ENCODE peak calls at places on chromosomes 1 and 21, in six cellular contexts. N, O, X, Q, I and G are unnamed samples. For H3K27me3, the result is how much of the 10 kb centered on the place peaks cover.

GRCh38 chr1:37308571-37308960 is 165.8 kb upstream of the ZC3H12A start:
- DNase-seq in N (no peak), O (no peak), X (no peak), Q (no peak), I (peak), G (no peak)

GRCh38 chr1:240739754-240740153 is 127.8 kb upstream of the GREM2 start:
- DNase-seq in N (no peak), O (no peak), X (no peak), Q (no peak), I (no peak), G (no peak)

GRCh38 chr1:109821831-109822745 is 58.4 kb upstream of the EPS8L3 start:
- DNase-seq in N (peak), O (no peak), X (peak), Q (peak), I (peak), G (no peak)

GRCh38 chr1:173056355-173056754 is 5.6 kb upstream of the TNFSF18 start:
- DNase-seq in N (no peak), O (no peak), X (no peak), Q (no peak), I (no peak), G (no peak)

GRCh38 chr1:151715726-151716404 is 738 bp downstream of the CELF3 start:
- DNase-seq in N (no peak), O (no peak), X (no peak), Q (no peak), I (peak), G (no peak)

GRCh38 chr1:27633298-27633610 is 1.7 kb downstream of the FGR start:
- DNase-seq in N (no peak), O (no peak), X (no peak), Q (no peak), I (no peak), G (no peak)

GRCh38 chr1:3688356-3688755 is 36.0 kb downstream of the TP73 start:
- DNase-seq in N (no peak), O (no peak), X (no peak), Q (no peak), I (peak), G (no peak)

GRCh38 chr21:41948404-41948895 is 5.4 kb downstream of the C2CD2 start:
- DNase-seq in N (no peak), O (no peak), X (no peak), Q (no peak), I (no peak), G (no peak)

GRCh38 chr1:92354259-92354658 is 55.4 kb downstream of the RPAP2 start:
- DNase-seq in N (no peak), O (no peak), X (no peak), Q (no peak), I (no peak), G (no peak)

GRCh38 chr1:96863449-96863848 is 141.9 kb downstream of the PTBP2 start:
- DNase-seq in N (no peak), O (no peak), X (no peak), Q (no peak), I (no peak), G (no peak)

GRCh38 chr1:5391725-5392124 is 600.5 kb downstream of the NPHP4 start:
- DNase-seq in N (no peak), O (no peak), X (no peak), Q (no peak), I (no peak), G (no peak)

GRCh38 chr1:50279622-50280320 is 143.5 kb downstream of the DMRTA2 start:
- DNase-seq in N (no peak), O (no peak), X (no peak), Q (no peak), I (peak), G (no peak)

GRCh38 chr1:215181518-215181917 is 99.0 kb downstream of the KCNK2 start:
- DNase-seq in N (no peak), O (no peak), X (no peak), Q (no peak), I (no peak), G (no peak)
- TF ChIP-seq CTCF in N (peak), O (no peak), X (no peak), Q (no peak), I (no peak), G (no peak)

GRCh38 chr1:201072149-201072548 is 40.1 kb downstream of the CACNA1S start:
- DNase-seq in N (peak), O (no peak), X (no peak), Q (no peak), I (no peak), G (no peak)
- H3K27me3 ChIP-seq in N (under half), O (under half), X (under half), Q (under half), I (half or more), G (under half)

DNA sequence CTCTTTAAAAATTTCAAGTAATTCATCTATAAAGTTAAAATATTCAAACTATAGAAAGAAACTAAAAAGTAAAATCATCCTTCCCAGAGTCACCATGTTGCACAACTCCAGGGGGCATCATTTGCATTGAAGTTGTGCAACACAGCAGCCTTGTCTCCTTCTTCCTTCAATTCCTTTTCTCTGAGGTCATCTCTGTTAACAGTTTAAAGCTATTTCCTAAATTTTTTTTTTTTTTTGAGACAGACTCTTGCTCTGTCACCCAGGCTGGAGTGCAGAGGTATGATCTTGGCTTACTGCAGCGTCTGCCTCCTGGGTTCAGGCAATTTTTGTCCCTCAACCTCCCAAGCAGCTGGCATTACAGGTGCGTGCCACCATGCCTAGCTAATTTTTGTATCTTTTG is 7.1 kb downstream of the RHBG start:
- DNase-seq in N (no peak), O (no peak), X (no peak), Q (no peak), I (no peak), G (no peak)
- TF ChIP-seq CTCF in N (no peak), O (no peak), X (no peak), Q (no peak), I (no peak), G (no peak)

DNA sequence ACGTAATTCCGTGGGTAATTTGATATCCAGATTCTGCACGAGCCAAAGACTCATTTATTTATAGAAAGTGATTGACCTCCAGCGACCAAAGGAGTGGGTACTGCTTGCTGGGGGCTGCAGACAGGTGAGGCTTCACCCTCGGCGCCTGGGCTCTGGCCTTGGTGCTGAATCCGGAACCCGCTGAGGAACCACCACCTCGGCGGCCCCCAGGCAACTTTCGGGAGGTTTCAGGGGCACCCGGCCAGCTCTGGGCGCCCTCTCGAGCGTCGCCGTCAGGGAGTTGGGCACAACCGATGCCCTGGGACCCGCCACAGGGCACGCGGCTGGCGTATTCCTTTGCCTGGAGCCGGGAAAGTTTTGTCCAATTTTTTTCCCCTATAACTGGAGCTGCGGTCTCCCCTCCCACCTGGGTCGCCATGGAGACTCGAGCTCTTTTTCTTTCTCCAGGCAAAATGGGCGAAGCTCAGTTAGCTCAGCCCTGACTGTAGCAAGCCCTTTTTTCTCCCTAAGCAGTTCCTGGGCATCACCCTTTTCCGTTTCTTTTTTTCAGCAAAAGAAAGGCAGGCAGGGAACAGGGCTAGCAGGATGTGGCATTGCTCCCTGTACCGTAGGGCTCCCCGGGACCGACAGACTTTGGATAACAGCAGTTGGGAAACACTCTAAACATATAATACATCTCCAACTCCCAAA is 1.9 kb downstream of the KCNJ6 start:
- DNase-seq in N (peak), O (peak), X (no peak), Q (no peak), I (peak), G (no peak)
- H3K27me3 ChIP-seq in N (under half), O (under half), X (under half), Q (under half), I (under half), G (under half)

GRCh38 chr1:204032642-204033235 is 40.2 kb upstream of the SOX13 start:
- DNase-seq in N (no peak), O (no peak), X (no peak), Q (no peak), I (no peak), G (no peak)

GRCh38 chr1:204041803-204042505 is 31.0 kb upstream of the SOX13 start:
- DNase-seq in N (peak), O (no peak), X (no peak), Q (no peak), I (no peak), G (no peak)

GRCh38 chr1:204041232-204041767 is 31.6 kb upstream of the SOX13 start:
- DNase-seq in N (no peak), O (no peak), X (no peak), Q (peak), I (no peak), G (peak)

GRCh38 chr1:204033321-204033720 is 39.6 kb upstream of the SOX13 start:
- DNase-seq in N (no peak), O (no peak), X (no peak), Q (no peak), I (no peak), G (no peak)

GRCh38 chr1:204036882-204037645 is 35.9 kb upstream of the SOX13 start:
- DNase-seq in N (no peak), O (no peak), X (no peak), Q (no peak), I (no peak), G (no peak)
- TF ChIP-seq CTCF in N (peak), O (no peak), X (no peak), Q (no peak), I (peak), G (no peak)

GRCh38 chr1:153341431-153341934 is 7.2 kb downstream of the PGLYRP4 start:
- DNase-seq in N (no peak), O (no peak), X (no peak), Q (no peak), I (no peak), G (no peak)

GRCh38 chr1:153337980-153338853 is 10.4 kb downstream of the PGLYRP4 start:
- DNase-seq in N (no peak), O (no peak), X (no peak), Q (no peak), I (no peak), G (no peak)

GRCh38 chr1:153342178-153342577 is 6.5 kb downstream of the PGLYRP4 start:
- DNase-seq in N (no peak), O (no peak), X (no peak), Q (no peak), I (no peak), G (no peak)

GRCh38 chr1:153339802-153340201 is 8.8 kb downstream of the PGLYRP4 start:
- DNase-seq in N (no peak), O (no peak), X (no peak), Q (no peak), I (no peak), G (no peak)

GRCh38 chr1:153340356-153340755 is 8.3 kb downstream of the PGLYRP4 start:
- DNase-seq in N (no peak), O (no peak), X (no peak), Q (no peak), I (no peak), G (no peak)
- H3K27me3 ChIP-seq in N (under half), O (under half), X (under half), Q (under half), I (under half), G (under half)

GRCh38 chr1:94741510-94741909 is 78.6 kb upstream of the SLC44A3 start:
- DNase-seq in N (no peak), O (no peak), X (no peak), Q (no peak), I (no peak), G (no peak)
- TF ChIP-seq CTCF in N (peak), O (no peak), X (no peak), Q (no peak), I (no peak), G (no peak)